ENCODE peak calls at places on chromosomes 6 and 20, in seven cellular contexts. C is H9, Y is mesendoderm, Z is mesenchymal stem cell, G is IMR-90, Q is H1, P is trophoblast cell. U is an unnamed sample.

GRCh38 chr6:118725944-118726343 is 74.6 kb upstream of the CEP85L start:
- DNase-seq in C (no peak), Y (peak; percentile 36), Z (no peak), G (no peak), Q (no peak), P (peak; percentile 12), U (no peak)

GRCh38 chr6:3628143-3628840 is 123.2 kb downstream of the PXDC1 start:
- DNase-seq in C (no peak), Y (no peak), Z (no peak), G (no peak), Q (no peak), P (no peak), U (no peak)

GRCh38 chr20:13868331-13868730 is 83.5 kb downstream of the NDUFAF5 start:
- DNase-seq in C (no peak), Y (no peak), Z (no peak), G (peak; percentile 18), Q (no peak), P (peak; percentile 36), U (no peak)

GRCh38 chr6:29737707-29738630 is 14.7 kb downstream of the HLA-F start:
- DNase-seq in C (peak; percentile 84), Y (peak; percentile 76), Z (peak; percentile 61), G (peak; percentile 66), Q (no peak), P (peak; percentile 82), U (peak; percentile 40)

GRCh38 chr20:32474967-32475819 is 109.9 kb downstream of the NOL4L start:
- DNase-seq in C (peak; percentile 66), Y (peak; percentile 86), Z (peak; percentile 95), G (peak; percentile 91), Q (no peak), P (no peak), U (peak; percentile 49)

GRCh38 chr6:46056906-46057529 is 41.4 kb upstream of the CLIC5 start:
- DNase-seq in C (no peak), Y (peak; percentile 23), Z (no peak), G (no peak), Q (no peak), P (no peak), U (no peak)

GRCh38 chr20:10110151-10110550 is 75.4 kb downstream of the ANKEF1 start:
- DNase-seq in C (no peak), Y (no peak), Z (no peak), G (peak; percentile 30), Q (no peak), P (no peak), U (no peak)

GRCh38 chr20:34058831-34059230 is 53.2 kb downstream of the EIF2S2 start:
- DNase-seq in C (no peak), Y (peak; percentile 39), Z (peak; percentile 58), G (peak; percentile 23), Q (no peak), P (no peak), U (no peak)

GRCh38 chr6:122322824-122323223 is 76.6 kb upstream of the HSF2 start:
- DNase-seq in C (no peak), Y (no peak), Z (peak; percentile 68), G (peak; percentile 3), Q (no peak), P (no peak), U (no peak)

GRCh38 chr6:4301871-4302270 is 166.5 kb upstream of the ECI2 start:
- DNase-seq in C (no peak), Y (no peak), Z (no peak), G (no peak), Q (no peak), P (no peak), U (no peak)

GRCh38 chr6:71367763-71368162 is 79.2 kb downstream of the OGFRL1 start:
- DNase-seq in C (peak; percentile 27), Y (no peak), Z (no peak), G (peak; percentile 17), Q (no peak), P (peak; percentile 11), U (no peak)

GRCh38 chr6:3455490-3456394 is 1.1 kb downstream of the SLC22A23 start:
- DNase-seq in C (peak; percentile 44), Y (peak; percentile 50), Z (no peak), G (no peak), Q (no peak), P (peak; percentile 13), U (no peak)

GRCh38 chr20:46062621-46063020 is 27.1 kb downstream of the NCOA5 start:
- DNase-seq in C (no peak), Y (no peak), Z (no peak), G (no peak), Q (no peak), P (no peak), U (no peak)

GRCh38 chr6:135919026-135919425 is 67.5 kb downstream of the PDE7B start:
- DNase-seq in C (no peak), Y (no peak), Z (no peak), G (no peak), Q (no peak), P (no peak), U (no peak)

GRCh38 chr6:135922746-135923145 is 71.2 kb downstream of the PDE7B start:
- DNase-seq in C (no peak), Y (no peak), Z (no peak), G (peak; percentile 58), Q (no peak), P (no peak), U (no peak)

GRCh38 chr6:135922170-135922569 is 70.7 kb downstream of the PDE7B start:
- DNase-seq in C (peak; percentile 44), Y (peak; percentile 80), Z (peak; percentile 89), G (peak; percentile 98), Q (peak; percentile 23), P (peak; percentile 47), U (no peak)

GRCh38 chr6:135920689-135921088 is 69.2 kb downstream of the PDE7B start:
- DNase-seq in C (no peak), Y (no peak), Z (no peak), G (no peak), Q (no peak), P (no peak), U (no peak)

DNA sequence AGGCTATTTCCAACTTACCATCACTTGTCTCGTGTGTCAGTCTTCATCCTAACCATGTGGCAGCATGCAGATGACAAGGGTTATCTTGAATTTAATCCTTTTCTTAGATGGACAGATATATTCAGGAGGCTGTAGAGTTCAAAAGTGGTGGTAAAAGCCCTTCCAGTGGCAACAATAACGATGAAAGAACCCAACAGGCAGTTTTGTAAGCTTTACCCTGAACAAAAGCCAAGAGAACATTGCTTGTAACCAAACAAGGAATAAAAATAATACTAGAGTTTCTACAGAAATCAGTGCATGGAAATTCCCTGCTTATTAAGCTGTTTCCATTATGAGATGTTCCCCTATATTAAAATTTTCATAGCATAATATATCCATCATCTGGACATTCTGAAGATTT is 69.7 kb downstream of the PDE7B start:
- DNase-seq in C (no peak), Y (no peak), Z (no peak), G (peak; percentile 36), Q (no peak), P (no peak), U (no peak)
- H3K4ac ChIP-seq in C (no peak overlapping the region), Y (no peak overlapping the region), Z (no peak overlapping the region), G (peak overlapping the region; percentile 81), Q (no peak overlapping the region), P (no peak overlapping the region), U (no peak overlapping the region)

GRCh38 chr20:61170521-61170920 is 81.5 kb upstream of the CDH4 start:
- DNase-seq in C (peak; percentile 78), Y (peak; percentile 74), Z (no peak), G (no peak), Q (peak; percentile 21), P (no peak), U (no peak)

GRCh38 chr20:61173267-61173666 is 78.8 kb upstream of the CDH4 start:
- DNase-seq in C (no peak), Y (no peak), Z (no peak), G (no peak), Q (no peak), P (no peak), U (no peak)

GRCh38 chr20:61168605-61169004 is 83.5 kb upstream of the CDH4 start:
- DNase-seq in C (no peak), Y (no peak), Z (no peak), G (no peak), Q (no peak), P (no peak), U (no peak)

GRCh38 chr20:61169870-61170269 is 82.2 kb upstream of the CDH4 start:
- DNase-seq in C (no peak), Y (no peak), Z (no peak), G (no peak), Q (no peak), P (no peak), U (no peak)

GRCh38 chr20:61170921-61171320 is 81.1 kb upstream of the CDH4 start:
- DNase-seq in C (no peak), Y (no peak), Z (no peak), G (no peak), Q (no peak), P (no peak), U (no peak)
- H3K23ac ChIP-seq in C (no peak overlapping the region), Y (no peak overlapping the region), Z (no peak overlapping the region), G (no peak overlapping the region), Q (no peak overlapping the region), P (no peak overlapping the region), U (no peak overlapping the region)

GRCh38 chr6:13191461-13191860 is 136.9 kb downstream of the TBC1D7 start:
- DNase-seq in C (no peak), Y (no peak), Z (no peak), G (no peak), Q (no peak), P (no peak), U (no peak)
- H3K18ac ChIP-seq in C (no peak overlapping the region), Y (no peak overlapping the region), Z (no peak overlapping the region), G (no peak overlapping the region), Q (no peak overlapping the region), P (no peak overlapping the region), U (no peak overlapping the region)

DNA sequence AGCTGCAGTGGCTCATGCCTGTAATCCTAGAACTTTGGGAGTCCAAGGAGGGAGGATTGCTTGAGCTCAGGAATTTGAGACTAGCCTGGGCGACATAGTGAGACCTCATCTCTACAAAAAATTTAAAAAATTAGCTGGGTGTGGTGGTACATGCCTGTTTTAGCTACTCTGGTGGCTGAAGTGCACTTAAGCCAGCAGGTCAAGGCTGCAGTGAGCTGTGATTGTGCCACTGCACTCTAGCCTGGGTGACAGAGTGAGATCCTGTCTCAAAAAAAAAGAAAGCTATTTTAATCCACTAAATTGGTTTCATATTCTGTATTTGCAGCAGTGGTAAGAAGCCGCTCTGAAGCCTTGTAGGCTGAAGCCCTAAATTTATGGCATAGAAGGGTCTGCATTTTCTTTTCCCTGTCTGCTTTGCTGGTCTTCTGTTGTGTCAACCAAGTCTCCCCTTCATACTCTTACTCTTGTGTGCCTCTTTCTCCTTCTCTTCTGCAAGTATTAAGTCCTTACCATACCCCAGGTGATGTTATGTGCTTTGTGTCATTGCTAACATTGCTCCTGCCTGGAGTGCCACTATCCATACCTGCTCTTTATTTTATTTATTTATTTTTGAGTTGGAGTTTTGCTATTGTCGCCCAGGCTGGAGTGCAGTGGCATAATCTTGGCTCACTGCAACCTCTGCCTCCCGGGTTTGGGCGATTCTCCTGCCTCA is 70.9 kb downstream of the MYO6 start:
- DNase-seq in C (no peak), Y (no peak), Z (no peak), G (no peak), Q (no peak), P (peak; percentile 65), U (no peak)
- H3K4ac ChIP-seq in C (no peak overlapping the region), Y (no peak overlapping the region), Z (no peak overlapping the region), G (no peak overlapping the region), Q (no peak overlapping the region), P (no peak overlapping the region), U (no peak overlapping the region)

U was measured in neuronal stem cell.